ENCODE peak calls at places on chromosome 20, in nine cellular contexts. B is aorta; W is posterior cingulate gyrus; S is dermis microvascular lymphatic vessel endothelial cell; I is activated CD8-positive, alpha-beta memory T cell treated with anti-CD3 and anti-CD28 coated beads, Interleukin-2, amount 50 U/mL, for 4 hours; T is fibroblast of pulmonary artery; N is GM23248; L is GM13976; Y is Ammon's horn. P is an unnamed sample.
A peak's percentile ranks its signal among the peaks of the same experiment; 100 is the strongest.

GRCh38 chr20:20079102-20079784 is 26.9 kb downstream of the CFAP61 start:
- DNase-seq in Y (no peak), L (no peak), N (no peak), T (no peak), I (no peak), B (no peak), W (no peak), S (no peak), P (no peak)

GRCh38 chr20:46122071-46122470 is 4.0 kb downstream of the CD40 start:
- DNase-seq in L (no peak), B (no peak), T (peak; percentile 67), Y (no peak), S (peak; percentile 83), N (peak; percentile 43), W (no peak), I (no peak), P (peak; percentile 39)

GRCh38 chr20:63091901-63092659 is 85.3 kb upstream of the BHLHE23 start:
- DNase-seq in T (no peak), S (no peak), I (peak; percentile 14), N (no peak), B (peak; percentile 17), W (no peak), Y (no peak), L (no peak), P (no peak)

GRCh38 chr20:25059866-25060465 is 2.0 kb upstream of the ACSS1 start:
- DNase-seq in L (no peak), S (no peak), T (no peak), Y (no peak), B (no peak), W (peak; percentile 5), N (no peak), I (no peak), P (no peak)

GRCh38 chr20:25399038-25399430 is 8.4 kb upstream of the ABHD12 start:
- DNase-seq in B (no peak), Y (peak; percentile 83), S (peak; percentile 81), W (peak; percentile 27), L (peak; percentile 56), T (peak; percentile 87), N (peak; percentile 82), I (no peak), P (peak; percentile 41)

GRCh38 chr20:62049342-62050165 is 16.1 kb downstream of the TAF4 start:
- DNase-seq in T (no peak), Y (no peak), W (no peak), L (no peak), I (no peak), B (no peak), N (no peak), S (no peak), P (no peak)

GRCh38 chr20:50368813-50369224 is 141.4 kb upstream of the PTPN1 start:
- DNase-seq in N (peak; percentile 35), B (no peak), Y (no peak), S (no peak), L (no peak), T (peak; percentile 63), W (no peak), I (no peak), P (no peak)

GRCh38 chr20:63360850-63361497 is at the start of gene CHRNA4:
- DNase-seq in S (no peak), B (no peak), Y (no peak), T (no peak), W (no peak), N (peak; percentile 24), L (no peak), I (no peak), P (no peak)

GRCh38 chr20:16125810-16126209 is 447.4 kb downstream of the KIF16B start:
- DNase-seq in T (no peak), S (no peak), N (peak; percentile 1), I (no peak), W (no peak), B (no peak), L (no peak), Y (no peak), P (no peak)

GRCh38 chr20:50845566-50846211 is 50.8 kb downstream of the BCAS4 start:
- DNase-seq in B (no peak), I (no peak), L (no peak), W (no peak), N (no peak), T (no peak), S (no peak), Y (no peak), P (no peak)

GRCh38 chr20:32965581-32966373 is 38.5 kb downstream of the SUN5 start:
- DNase-seq in N (no peak), Y (no peak), S (no peak), L (peak; percentile 5), B (no peak), I (peak; percentile 51), T (no peak), W (no peak), P (no peak)

GRCh38 chr20:19427913-19428800 is 215.7 kb downstream of the SLC24A3 start:
- DNase-seq in I (no peak), Y (peak; percentile 12), T (no peak), B (no peak), S (no peak), W (no peak), N (no peak), L (no peak), P (no peak)

GRCh38 chr20:49534314-49534713 is 33.6 kb downstream of the PTGIS start:
- DNase-seq in B (no peak), Y (peak; percentile 72), L (peak; percentile 74), N (peak; percentile 69), S (peak; percentile 46), T (peak; percentile 66), W (peak; percentile 69), I (peak; percentile 54), P (peak; percentile 10)

GRCh38 chr20:19921349-19921793 is 95.8 kb upstream of the NAA20 start:
- DNase-seq in W (no peak), T (no peak), N (peak; percentile 76), S (peak; percentile 26), B (peak; percentile 61), L (no peak), I (no peak), Y (peak; percentile 48), P (no peak)

GRCh38 chr20:48592107-48592940 is 235.5 kb downstream of the PREX1 start:
- DNase-seq in Y (no peak), S (no peak), B (no peak), I (no peak), N (no peak), T (no peak), L (no peak), W (no peak), P (no peak)

GRCh38 chr20:50645253-50646068 is 45.9 kb downstream of the RIPOR3 start:
- DNase-seq in I (no peak), W (no peak), L (no peak), S (peak; percentile 80), T (peak; percentile 99), Y (no peak), N (peak; percentile 95), B (peak; percentile 69), P (peak; percentile 24)

GRCh38 chr20:37622728-37623127 is 71.1 kb upstream of the CTNNBL1 start:
- DNase-seq in L (no peak), T (no peak), Y (no peak), S (no peak), I (no peak), N (no peak), W (no peak), B (no peak), P (no peak)

GRCh38 chr20:309306-309840 is 12.0 kb downstream of the ZCCHC3 start:
- DNase-seq in Y (peak; percentile 64), S (peak; percentile 33), I (no peak), L (no peak), B (no peak), T (peak; percentile 53), N (peak; percentile 57), W (no peak), P (no peak)

GRCh38 chr20:18527339-18527738 is 19.6 kb downstream of the SEC23B start:
- DNase-seq in S (no peak), W (no peak), Y (no peak), N (peak; percentile 28), B (no peak), I (no peak), L (no peak), T (no peak), P (no peak)

GRCh38 chr20:24102749-24103148 is 114.2 kb upstream of the GGTLC1 start:
- DNase-seq in B (no peak), Y (no peak), T (peak; percentile 20), S (peak; percentile 70), N (peak; percentile 26), W (no peak), I (no peak), L (no peak), P (peak; percentile 46)

GRCh38 chr20:316316-317068 is 8.9 kb upstream of the SOX12 start:
- DNase-seq in B (no peak), T (no peak), W (no peak), N (peak; percentile 71), Y (no peak), S (no peak), I (no peak), L (no peak), P (no peak)

GRCh38 chr20:62962891-62963613 is 10.5 kb downstream of the SLC17A9 start:
- DNase-seq in Y (no peak), N (no peak), W (no peak), I (no peak), S (no peak), L (no peak), B (no peak), T (no peak), P (no peak)

GRCh38 chr20:40309731-40310130 is 379.3 kb downstream of the MAFB start:
- DNase-seq in T (no peak), B (no peak), W (no peak), L (no peak), Y (no peak), S (peak; percentile 54), N (no peak), I (no peak), P (no peak)

GRCh38 chr20:10610266-10610665 is 63.5 kb downstream of the JAG1 start:
- DNase-seq in B (peak; percentile 72), W (no peak), I (no peak), Y (no peak), L (no peak), N (no peak), T (peak; percentile 52), S (no peak), P (no peak)

GRCh38 chr20:23362392-23363256 is 642 bp downstream of the GZF1 start:
- DNase-seq in L (no peak), S (peak; percentile 77), B (peak; percentile 73), N (peak; percentile 74), T (peak; percentile 34), I (no peak), Y (peak; percentile 45), W (no peak), P (no peak)

GRCh38 chr20:4912380-4913142 is 88.7 kb downstream of the SLC23A2 start:
- DNase-seq in W (no peak), B (no peak), I (no peak), N (no peak), L (no peak), T (no peak), S (no peak), Y (no peak), P (no peak)

GRCh38 chr20:17023036-17023435 is 203.8 kb upstream of the PCSK2 start:
- DNase-seq in L (no peak), S (no peak), W (no peak), Y (no peak), B (no peak), I (no peak), T (no peak), N (no peak), P (no peak)

GRCh38 chr20:37956099-37956498 is 53.2 kb downstream of the VSTM2L start:
- DNase-seq in Y (no peak), T (no peak), I (no peak), S (peak; percentile 13), W (no peak), L (no peak), B (no peak), N (no peak), P (no peak)

GRCh38 chr20:10249048-10249770 is 30.6 kb downstream of the SNAP25 start:
- DNase-seq in Y (no peak), B (no peak), W (no peak), S (no peak), T (no peak), I (no peak), N (no peak), L (no peak), P (no peak)

GRCh38 chr20:11891827-11892521 is 25.7 kb upstream of the BTBD3 start:
- DNase-seq in W (no peak), Y (peak; percentile 52), N (peak; percentile 89), I (peak; percentile 15), S (peak; percentile 75), L (peak; percentile 55), B (peak; percentile 56), T (peak; percentile 73), P (no peak)

P was measured in pulmonary artery endothelial cell.